ENCODE peak calls at places on chromosome 1, in seven cellular contexts. R is adrenal gland, V is tibial artery, F is keratinocyte, D is endodermal cell, U is H9, I is HCT116. S is an unnamed sample.

GRCh38 chr1:99707535-99708142 is 58.8 kb downstream of the FRRS1 start:
- DNase-seq in U (peak; percentile 44), R (peak; percentile 86), F (no peak), D (peak; percentile 87), V (peak; percentile 78), I (peak; percentile 35), S (peak; percentile 71)

GRCh38 chr1:177256153-177256814 is 85.5 kb downstream of the BRINP2 start:
- DNase-seq in R (peak; percentile 79), I (no peak), U (peak; percentile 79), V (peak; percentile 28), D (peak; percentile 91), F (peak; percentile 93), S (peak; percentile 76)

GRCh38 chr1:166952002-166952746 is 23.2 kb downstream of the ILDR2 start:
- DNase-seq in I (peak; percentile 28), D (no peak), V (no peak), F (peak; percentile 45), U (no peak), R (no peak), S (no peak)

GRCh38 chr1:28867850-28868249 is 46.5 kb upstream of the EPB41 start:
- DNase-seq in I (no peak), D (no peak), R (no peak), V (no peak), U (no peak), F (no peak), S (no peak)

GRCh38 chr1:112393634-112393976 is 2.4 kb upstream of the CTTNBP2NL start:
- DNase-seq in V (no peak), R (peak; percentile 23), U (no peak), I (no peak), F (no peak), D (peak; percentile 47), S (no peak)

GRCh38 chr1:179058343-179059184 is 23.3 kb upstream of the TOR3A start:
- DNase-seq in U (no peak), R (no peak), V (no peak), F (no peak), D (no peak), I (no peak), S (no peak)

GRCh38 chr1:229397762-229398161 is 36.1 kb downstream of the ACTA1 start:
- DNase-seq in I (no peak), U (no peak), F (no peak), V (no peak), D (no peak), R (no peak), S (no peak)

GRCh38 chr1:85290826-85291225 is 14.4 kb upstream of the BCL10 start:
- DNase-seq in V (no peak), F (no peak), D (no peak), I (no peak), U (no peak), R (no peak), S (no peak)

GRCh38 chr1:111702504-111703050 is 36.6 kb downstream of the INKA2 start:
- DNase-seq in I (no peak), F (no peak), U (no peak), R (no peak), V (no peak), D (no peak), S (no peak)

GRCh38 chr1:171655215-171656116 is 3.0 kb upstream of the MYOC start:
- DNase-seq in D (peak; percentile 96), R (peak; percentile 71), I (peak; percentile 18), U (peak; percentile 89), V (peak; percentile 61), F (no peak), S (peak; percentile 51)

GRCh38 chr1:34165422-34165921 is 442 bp upstream of the CSMD2 start:
- DNase-seq in D (peak; percentile 72), U (peak; percentile 51), V (no peak), I (no peak), R (no peak), F (no peak), S (no peak)
- H3K27me3 ChIP-seq in D (peaks cover 95% of the 10 kb centered on the region), U (no peaks in the 10 kb centered on the region), V (peaks cover 3% of the 10 kb centered on the region), I (peaks cover 25% of the 10 kb centered on the region), R (no peaks in the 10 kb centered on the region), F (peaks cover 21% of the 10 kb centered on the region), S (peaks cover 33% of the 10 kb centered on the region)

GRCh38 chr1:7985851-7986612 is 24.5 kb downstream of the PARK7 start:
- DNase-seq in F (no peak), V (no peak), D (peak; percentile 65), R (peak; percentile 23), U (no peak), I (no peak), S (no peak)

GRCh38 chr1:7987528-7987927 is 26.0 kb downstream of the PARK7 start:
- DNase-seq in F (no peak), I (no peak), R (no peak), D (no peak), U (no peak), V (no peak), S (no peak)

GRCh38 chr1:7980984-7981383 is 19.5 kb downstream of the PARK7 start:
- DNase-seq in D (no peak), I (no peak), F (no peak), U (no peak), V (no peak), R (no peak), S (no peak)

GRCh38 chr1:7984826-7985225 is 23.3 kb downstream of the PARK7 start:
- DNase-seq in F (no peak), I (no peak), U (no peak), D (no peak), V (no peak), R (no peak), S (no peak)

DNA sequence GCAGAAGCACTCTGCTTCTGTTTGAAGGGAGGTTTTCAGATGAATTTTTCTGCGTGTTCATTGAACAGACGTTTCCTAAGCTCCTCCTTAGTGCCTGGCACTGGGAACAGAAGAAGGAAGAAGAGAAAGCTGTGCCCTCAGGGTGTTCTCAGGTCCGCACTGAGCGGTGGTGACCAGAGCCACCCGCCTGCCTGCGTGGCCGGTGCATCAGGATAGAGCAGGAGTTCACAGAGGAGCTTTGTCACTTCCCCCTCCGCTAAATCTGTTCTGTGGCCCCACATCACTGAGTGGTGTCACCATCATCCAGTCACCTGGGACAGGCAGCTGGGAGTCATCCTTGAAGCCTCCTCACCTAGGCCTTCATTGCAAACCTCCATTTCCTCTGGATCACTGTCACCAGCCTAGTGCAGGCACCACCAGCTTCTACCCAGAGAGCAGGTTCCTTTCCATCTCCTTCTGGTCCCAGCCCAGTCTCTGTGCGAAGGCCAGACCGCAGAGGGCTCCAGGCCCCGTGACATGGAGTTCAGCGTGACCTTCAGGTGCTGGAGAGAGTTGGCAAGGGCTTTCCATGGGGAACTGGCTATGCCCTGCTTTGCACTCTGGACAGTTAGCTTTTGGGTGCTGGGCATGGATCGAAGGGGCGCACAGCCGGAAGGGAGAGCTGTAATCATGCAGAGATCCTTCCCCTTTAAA is 21.7 kb downstream of the PARK7 start:
- DNase-seq in V (no peak), D (no peak), R (peak; percentile 60), U (no peak), I (no peak), F (no peak), S (no peak)
- H3K27ac ChIP-seq in V (peak overlapping the region; percentile 47), D (no peak overlapping the region), R (peak overlapping the region; percentile 20), U (no peak overlapping the region), I (no peak overlapping the region), F (no peak overlapping the region), S (no peak overlapping the region)

GRCh38 chr1:3132685-3133084 is 63.7 kb downstream of the PRDM16 start:
- DNase-seq in D (no peak), R (no peak), V (no peak), F (no peak), I (no peak), U (no peak), S (no peak)

GRCh38 chr1:3129133-3129490 is 60.1 kb downstream of the PRDM16 start:
- DNase-seq in I (no peak), D (no peak), F (no peak), V (no peak), U (no peak), R (no peak), S (no peak)

GRCh38 chr1:3128431-3129132 is 59.6 kb downstream of the PRDM16 start:
- DNase-seq in D (no peak), I (no peak), R (no peak), U (no peak), F (no peak), V (no peak), S (no peak)

GRCh38 chr1:3127738-3128137 is 58.7 kb downstream of the PRDM16 start:
- DNase-seq in D (no peak), V (peak; percentile 53), U (no peak), F (no peak), I (no peak), R (no peak), S (no peak)

DNA sequence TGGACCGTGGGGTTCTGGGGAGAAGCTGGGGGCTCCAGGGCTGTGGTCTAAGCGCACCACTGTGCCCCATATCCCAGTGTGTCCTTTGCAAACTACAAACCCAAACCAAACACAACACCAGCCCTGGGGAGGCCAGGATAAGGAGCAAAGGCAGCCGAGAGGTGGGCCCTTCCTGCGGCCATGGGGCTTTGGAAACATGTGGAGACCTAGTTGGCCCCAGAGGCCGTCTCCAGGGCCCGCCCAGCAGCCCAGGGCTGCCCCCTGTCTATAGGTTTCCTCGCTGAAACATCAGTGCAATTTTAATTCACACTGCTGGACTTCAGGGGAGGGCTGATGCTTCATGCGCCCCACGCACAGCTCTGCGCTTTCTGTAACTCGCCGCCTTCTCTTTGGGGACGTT is 61.3 kb downstream of the PRDM16 start:
- DNase-seq in D (no peak), I (no peak), R (no peak), F (no peak), V (no peak), U (no peak), S (no peak)
- H3K4me1 ChIP-seq in D (peaks cover 20% of the 10 kb centered on the region), I (no peaks in the 10 kb centered on the region), R (no peaks in the 10 kb centered on the region), F (no peaks in the 10 kb centered on the region), V (peaks cover 6% of the 10 kb centered on the region), U (no peaks in the 10 kb centered on the region), S (peaks cover 65% of the 10 kb centered on the region)

DNA sequence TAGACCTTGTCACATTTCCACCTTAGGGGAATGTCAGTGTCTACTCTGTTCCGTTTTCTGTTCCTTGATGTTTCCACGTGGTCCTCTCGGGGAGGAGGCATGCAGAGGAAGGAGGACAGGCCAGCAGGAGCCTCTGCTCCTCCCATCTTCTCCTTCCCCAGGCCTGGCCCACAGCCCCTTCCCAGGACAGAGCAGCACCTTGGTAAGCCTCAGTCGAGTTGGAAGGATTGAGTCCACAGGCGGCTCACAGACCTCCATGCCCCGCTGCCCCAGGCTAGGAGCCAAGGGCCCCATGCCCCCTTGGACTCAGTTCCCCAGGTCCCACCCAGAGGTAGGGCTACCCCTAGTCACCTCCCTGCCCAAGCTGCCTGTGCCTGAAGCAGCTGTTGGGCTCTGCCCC is 36.5 kb downstream of the IGSF21 start:
- DNase-seq in F (no peak), V (no peak), U (no peak), I (no peak), R (no peak), D (no peak), S (no peak)
- H3K27me3 ChIP-seq in F (no peaks in the 10 kb centered on the region), V (no peaks in the 10 kb centered on the region), U (no peaks in the 10 kb centered on the region), I (no peaks in the 10 kb centered on the region), R (no peaks in the 10 kb centered on the region), D (peaks cover 21% of the 10 kb centered on the region), S (no peaks in the 10 kb centered on the region)

GRCh38 chr1:159318784-159319551 is 16.8 kb downstream of the FCER1A start:
- DNase-seq in I (no peak), F (no peak), U (no peak), D (no peak), V (no peak), R (no peak), S (no peak)
- H3K27ac ChIP-seq in I (no peak overlapping the region), F (no peak overlapping the region), U (no peak overlapping the region), D (no peak overlapping the region), V (no peak overlapping the region), R (no peak overlapping the region), S (no peak overlapping the region)

GRCh38 chr1:27596261-27596660 is 7.7 kb downstream of the AHDC1 start:
- DNase-seq in V (no peak), D (no peak), I (no peak), R (peak; percentile 71), F (no peak), U (no peak), S (no peak)
- H3K4me1 ChIP-seq in V (peaks cover 9% of the 10 kb centered on the region), D (peaks cover 35% of the 10 kb centered on the region), I (peaks cover 51% of the 10 kb centered on the region), R (peaks cover 98% of the 10 kb centered on the region), F (peaks cover 52% of the 10 kb centered on the region), U (peaks cover 25% of the 10 kb centered on the region), S (peaks cover 45% of the 10 kb centered on the region)